ENCODE peak calls at places on chromosomes 7 and 10, in nine cellular contexts. D is HCT116, G is upper lobe of right lung, N is body of pancreas, J is GM12878, M is ovary, O is cardiac muscle cell, I is lung, R is GM23248. U is an unnamed sample.

GRCh38 chr10:60573342-60573741 is 183.7 kb upstream of the ANK3 start:
- DNase-seq in D (no peak), G (no peak), N (no peak), J (no peak), M (no peak), O (peak; percentile 34), I (no peak), R (peak; percentile 3), U (no peak)

GRCh38 chr7:7869036-7869435 is 99.6 kb upstream of the GLCCI1 start:
- DNase-seq in D (no peak), G (no peak), N (no peak), J (no peak), M (no peak), O (no peak), I (no peak), R (no peak), U (no peak)

GRCh38 chr10:77163670-77164348 is 473.8 kb downstream of the KCNMA1 start:
- DNase-seq in D (peak; percentile 43), G (no peak), N (no peak), J (no peak), M (peak; percentile 33), O (peak; percentile 30), I (no peak), R (peak; percentile 99), U (peak; percentile 92)

GRCh38 chr7:4871056-4871680 is 9.3 kb upstream of the PAPOLB start:
- DNase-seq in D (no peak), G (no peak), N (no peak), J (no peak), M (no peak), O (peak; percentile 32), I (no peak), R (no peak), U (no peak)

GRCh38 chr7:143467724-143468123 is 9.9 kb upstream of the TAS2R41 start:
- DNase-seq in D (no peak), G (no peak), N (no peak), J (no peak), M (no peak), O (no peak), I (no peak), R (no peak), U (no peak)

GRCh38 chr7:32476816-32477648 is 13.1 kb downstream of the LSM5 start:
- DNase-seq in D (no peak), G (no peak), N (no peak), J (no peak), M (no peak), O (no peak), I (no peak), R (peak; percentile 34), U (no peak)

GRCh38 chr10:98589007-98589406 is 142.3 kb upstream of the HPS1 start:
- DNase-seq in D (no peak), G (no peak), N (no peak), J (no peak), M (no peak), O (no peak), I (no peak), R (peak; percentile 83), U (peak; percentile 30)

GRCh38 chr7:20561466-20561865 is 54.0 kb upstream of the ABCB5 start:
- DNase-seq in D (no peak), G (no peak), N (no peak), J (no peak), M (no peak), O (no peak), I (no peak), R (no peak), U (no peak)

GRCh38 chr10:70265032-70265689 is 18.6 kb downstream of the NPFFR1 start:
- DNase-seq in D (peak; percentile 64), G (no peak), N (no peak), J (no peak), M (no peak), O (peak; percentile 62), I (no peak), R (no peak), U (no peak)

GRCh38 chr7:16791895-16792294 is 12.9 kb downstream of the AGR2 start:
- DNase-seq in D (no peak), G (no peak), N (no peak), J (no peak), M (no peak), O (no peak), I (no peak), R (peak; percentile 28), U (no peak)

GRCh38 chr7:27117687-27118491 is 12.7 kb downstream of the HOXA4 start:
- DNase-seq in D (no peak), G (no peak), N (no peak), J (no peak), M (no peak), O (no peak), I (no peak), R (no peak), U (no peak)

GRCh38 chr7:112876877-112877276 is 86.7 kb upstream of the TMEM168 start:
- DNase-seq in D (no peak), G (no peak), N (no peak), J (no peak), M (no peak), O (no peak), I (no peak), R (peak; percentile 13), U (no peak)

GRCh38 chr7:1729183-1729582 is 59.1 kb downstream of the ELFN1 start:
- DNase-seq in D (no peak), G (no peak), N (no peak), J (no peak), M (no peak), O (no peak), I (no peak), R (no peak), U (no peak)

GRCh38 chr7:1732072-1732471 is 62.0 kb downstream of the ELFN1 start:
- DNase-seq in D (no peak), G (no peak), N (no peak), J (no peak), M (no peak), O (no peak), I (no peak), R (no peak), U (no peak)

GRCh38 chr7:1727812-1728570 is 57.9 kb downstream of the ELFN1 start:
- DNase-seq in D (no peak), G (no peak), N (no peak), J (no peak), M (no peak), O (no peak), I (no peak), R (no peak), U (no peak)

GRCh38 chr7:1727079-1727478 is 57.0 kb downstream of the ELFN1 start:
- DNase-seq in D (no peak), G (no peak), N (no peak), J (no peak), M (no peak), O (no peak), I (no peak), R (no peak), U (no peak)

GRCh38 chr7:1729773-1730172 is 59.7 kb downstream of the ELFN1 start:
- DNase-seq in D (no peak), G (no peak), N (no peak), J (no peak), M (no peak), O (no peak), I (no peak), R (no peak), U (no peak)
- H3K27me3 ChIP-seq in D (peaks cover 24% of the 10 kb centered on the region), G (no peaks in the 10 kb centered on the region), N (no peaks in the 10 kb centered on the region), J (no peaks in the 10 kb centered on the region), M (no peaks in the 10 kb centered on the region), O (no peaks in the 10 kb centered on the region), I (no peaks in the 10 kb centered on the region), R (no peaks in the 10 kb centered on the region), U (no peaks in the 10 kb centered on the region)

GRCh38 chr7:130921391-130922180 is 187.6 kb upstream of the KLF14 start:
- DNase-seq in D (no peak), G (no peak), N (no peak), J (no peak), M (peak; percentile 57), O (peak; percentile 16), I (no peak), R (peak; percentile 80), U (peak; percentile 80)
- H3K4me3 ChIP-seq in D (no peak overlapping the region), G (no peak overlapping the region), N (no peak overlapping the region), J (no peak overlapping the region), M (peak overlapping the region; percentile 6), O (no peak overlapping the region), I (no peak overlapping the region), R (peak overlapping the region; percentile 27), U (peak overlapping the region; percentile 20)

DNA sequence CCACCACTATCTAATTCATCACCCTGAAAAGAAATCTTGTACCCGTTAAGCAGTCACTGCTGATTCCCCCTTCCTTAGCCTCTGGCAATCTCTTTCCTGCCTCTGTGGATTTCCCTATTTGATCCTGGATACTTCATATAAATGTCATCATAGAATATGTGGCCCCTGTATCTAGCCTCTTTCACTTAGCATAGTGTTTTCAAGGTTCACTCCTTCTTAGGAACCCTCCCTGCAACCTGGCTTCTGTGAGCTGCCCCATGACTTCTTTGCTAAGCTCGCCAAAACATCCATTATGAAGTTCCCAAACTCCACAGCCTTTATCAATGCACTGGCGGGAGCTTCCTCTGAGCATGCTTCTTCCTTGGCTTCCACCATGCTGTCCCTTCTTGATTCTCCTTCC is 70.8 kb upstream of the PDZD8 start:
- DNase-seq in D (no peak), G (no peak), N (no peak), J (no peak), M (no peak), O (no peak), I (no peak), R (no peak), U (no peak)
- H3K27me3 ChIP-seq in D (no peaks in the 10 kb centered on the region), G (no peaks in the 10 kb centered on the region), N (no peaks in the 10 kb centered on the region), J (no peaks in the 10 kb centered on the region), M (no peaks in the 10 kb centered on the region), O (no peaks in the 10 kb centered on the region), I (no peaks in the 10 kb centered on the region), R (no peaks in the 10 kb centered on the region), U (no peaks in the 10 kb centered on the region)

GRCh38 chr10:73581912-73582311 is 9.2 kb downstream of the USP54 start:
- DNase-seq in D (no peak), G (no peak), N (no peak), J (no peak), M (no peak), O (no peak), I (no peak), R (no peak), U (no peak)

GRCh38 chr10:73576890-73577591 is 14.1 kb downstream of the USP54 start:
- DNase-seq in D (no peak), G (no peak), N (no peak), J (no peak), M (no peak), O (no peak), I (no peak), R (peak; percentile 7), U (no peak)

GRCh38 chr10:73577788-73578187 is 13.4 kb downstream of the USP54 start:
- DNase-seq in D (no peak), G (peak; percentile 72), N (peak; percentile 76), J (no peak), M (peak; percentile 61), O (peak; percentile 83), I (peak; percentile 87), R (peak; percentile 70), U (peak; percentile 87)

GRCh38 chr10:73576178-73576889 is 14.8 kb downstream of the USP54 start:
- DNase-seq in D (no peak), G (no peak), N (peak; percentile 50), J (peak; percentile 17), M (peak; percentile 58), O (no peak), I (no peak), R (peak; percentile 93), U (peak; percentile 40)
- H3K4me3 ChIP-seq in D (no peak overlapping the region), G (peak overlapping the region; percentile 52), N (no peak overlapping the region), J (no peak overlapping the region), M (peak overlapping the region; percentile 15), O (no peak overlapping the region), I (peak overlapping the region; percentile 9), R (no peak overlapping the region), U (no peak overlapping the region)